ENCODE peak calls at places on chromosomes 1 and 21, in four cellular contexts. One of them, this sample, is unnamed.

GRCh38 chr1:98792123-98792522 is 130.6 kb downstream of the SNX7 start:
- ATAC-seq in left cardiac atrium: no peak
- ATAC-seq in heart right ventricle: no peak
- ATAC-seq in activated CD8-positive, alpha-beta T cell treated with anti-CD3 and anti-CD28 coated beads for 36 hours: no peak
- ATAC-seq in this sample: no peak

GRCh38 chr1:89070509-89070908 is 5.5 kb upstream of the GBP1 start:
- ATAC-seq in left cardiac atrium: no peak
- ATAC-seq in heart right ventricle: peak
- ATAC-seq in activated CD8-positive, alpha-beta T cell treated with anti-CD3 and anti-CD28 coated beads for 36 hours: peak
- ATAC-seq in this sample: no peak

GRCh38 chr1:15803380-15803779 is 4.1 kb downstream of the UQCRHL start:
- ATAC-seq in left cardiac atrium: no peak
- ATAC-seq in heart right ventricle: no peak
- ATAC-seq in activated CD8-positive, alpha-beta T cell treated with anti-CD3 and anti-CD28 coated beads for 36 hours: peak
- ATAC-seq in this sample: peak

GRCh38 chr1:17686258-17686657 is 68.9 kb upstream of the ACTL8 start:
- ATAC-seq in left cardiac atrium: no peak
- ATAC-seq in heart right ventricle: no peak
- ATAC-seq in activated CD8-positive, alpha-beta T cell treated with anti-CD3 and anti-CD28 coated beads for 36 hours: no peak
- ATAC-seq in this sample: no peak

GRCh38 chr1:198929961-198930599 is 291.2 kb downstream of the PTPRC start:
- ATAC-seq in left cardiac atrium: peak
- ATAC-seq in heart right ventricle: peak
- ATAC-seq in activated CD8-positive, alpha-beta T cell treated with anti-CD3 and anti-CD28 coated beads for 36 hours: peak
- ATAC-seq in this sample: no peak

GRCh38 chr1:18820791-18821641 is 38.4 kb downstream of the TAS1R2 start:
- ATAC-seq in left cardiac atrium: peak
- ATAC-seq in heart right ventricle: peak
- ATAC-seq in activated CD8-positive, alpha-beta T cell treated with anti-CD3 and anti-CD28 coated beads for 36 hours: peak
- ATAC-seq in this sample: no peak

GRCh38 chr1:182251561-182251960 is 140.0 kb downstream of the GLUL start:
- ATAC-seq in left cardiac atrium: no peak
- ATAC-seq in heart right ventricle: no peak
- ATAC-seq in activated CD8-positive, alpha-beta T cell treated with anti-CD3 and anti-CD28 coated beads for 36 hours: no peak
- ATAC-seq in this sample: no peak

GRCh38 chr1:172845371-172845770 is 186.5 kb downstream of the FASLG start:
- ATAC-seq in left cardiac atrium: no peak
- ATAC-seq in heart right ventricle: no peak
- ATAC-seq in activated CD8-positive, alpha-beta T cell treated with anti-CD3 and anti-CD28 coated beads for 36 hours: peak
- ATAC-seq in this sample: peak

GRCh38 chr21:41229527-41230248 is 61.7 kb downstream of the BACE2 start:
- ATAC-seq in left cardiac atrium: no peak
- ATAC-seq in heart right ventricle: no peak
- ATAC-seq in activated CD8-positive, alpha-beta T cell treated with anti-CD3 and anti-CD28 coated beads for 36 hours: no peak
- ATAC-seq in this sample: peak

GRCh38 chr1:8503842-8504241 is 185.9 kb downstream of the SLC45A1 start:
- ATAC-seq in left cardiac atrium: no peak
- ATAC-seq in heart right ventricle: no peak
- ATAC-seq in activated CD8-positive, alpha-beta T cell treated with anti-CD3 and anti-CD28 coated beads for 36 hours: no peak
- ATAC-seq in this sample: no peak

GRCh38 chr21:35779167-35779566 is 281.2 kb downstream of the SETD4 start:
- ATAC-seq in left cardiac atrium: no peak
- ATAC-seq in heart right ventricle: no peak
- ATAC-seq in activated CD8-positive, alpha-beta T cell treated with anti-CD3 and anti-CD28 coated beads for 36 hours: no peak
- ATAC-seq in this sample: no peak

GRCh38 chr1:31744165-31744888 is 19.8 kb downstream of the ADGRB2 start:
- ATAC-seq in left cardiac atrium: no peak
- ATAC-seq in heart right ventricle: no peak
- ATAC-seq in activated CD8-positive, alpha-beta T cell treated with anti-CD3 and anti-CD28 coated beads for 36 hours: no peak
- ATAC-seq in this sample: peak

GRCh38 chr21:42233067-42233981 is 14.4 kb downstream of the ABCG1 start:
- ATAC-seq in left cardiac atrium: peak
- ATAC-seq in heart right ventricle: peak
- ATAC-seq in activated CD8-positive, alpha-beta T cell treated with anti-CD3 and anti-CD28 coated beads for 36 hours: peak
- ATAC-seq in this sample: peak

GRCh38 chr1:53869454-53870117 is 20.0 kb downstream of the YIPF1 start:
- ATAC-seq in left cardiac atrium: no peak
- ATAC-seq in heart right ventricle: no peak
- ATAC-seq in activated CD8-positive, alpha-beta T cell treated with anti-CD3 and anti-CD28 coated beads for 36 hours: no peak
- ATAC-seq in this sample: peak

GRCh38 chr1:15739745-15740144 is 2.6 kb upstream of the TMEM82 start:
- ATAC-seq in left cardiac atrium: no peak
- ATAC-seq in heart right ventricle: no peak
- ATAC-seq in activated CD8-positive, alpha-beta T cell treated with anti-CD3 and anti-CD28 coated beads for 36 hours: no peak
- ATAC-seq in this sample: no peak

GRCh38 chr1:201316556-201316955 is 33.2 kb downstream of the PKP1 start:
- ATAC-seq in left cardiac atrium: no peak
- ATAC-seq in heart right ventricle: no peak
- ATAC-seq in activated CD8-positive, alpha-beta T cell treated with anti-CD3 and anti-CD28 coated beads for 36 hours: no peak
- ATAC-seq in this sample: no peak

GRCh38 chr1:94807742-94808491 is 12.2 kb upstream of the SLC44A3 start:
- ATAC-seq in left cardiac atrium: no peak
- ATAC-seq in heart right ventricle: no peak
- ATAC-seq in activated CD8-positive, alpha-beta T cell treated with anti-CD3 and anti-CD28 coated beads for 36 hours: no peak
- ATAC-seq in this sample: no peak

GRCh38 chr1:1106510-1107221 is 9.2 kb downstream of the C1orf159 start:
- ATAC-seq in left cardiac atrium: no peak
- ATAC-seq in heart right ventricle: no peak
- ATAC-seq in activated CD8-positive, alpha-beta T cell treated with anti-CD3 and anti-CD28 coated beads for 36 hours: no peak
- ATAC-seq in this sample: peak

GRCh38 chr1:201503397-201504176 is 3.3 kb downstream of the CSRP1 start:
- ATAC-seq in left cardiac atrium: peak
- ATAC-seq in heart right ventricle: peak
- ATAC-seq in activated CD8-positive, alpha-beta T cell treated with anti-CD3 and anti-CD28 coated beads for 36 hours: no peak
- ATAC-seq in this sample: no peak

GRCh38 chr1:67148516-67149178 is 13.9 kb upstream of the C1orf141 start:
- ATAC-seq in left cardiac atrium: peak
- ATAC-seq in heart right ventricle: no peak
- ATAC-seq in activated CD8-positive, alpha-beta T cell treated with anti-CD3 and anti-CD28 coated beads for 36 hours: peak
- ATAC-seq in this sample: peak

GRCh38 chr1:23483327-23484252 is at the start of gene ASAP3:
- ATAC-seq in left cardiac atrium: peak
- ATAC-seq in heart right ventricle: peak
- ATAC-seq in activated CD8-positive, alpha-beta T cell treated with anti-CD3 and anti-CD28 coated beads for 36 hours: peak
- ATAC-seq in this sample: peak

GRCh38 chr1:168767885-168768584 is 39.0 kb upstream of the DPT start:
- ATAC-seq in left cardiac atrium: peak
- ATAC-seq in heart right ventricle: peak
- ATAC-seq in activated CD8-positive, alpha-beta T cell treated with anti-CD3 and anti-CD28 coated beads for 36 hours: no peak
- ATAC-seq in this sample: no peak

GRCh38 chr1:68800182-68800581 is 303.3 kb upstream of the DEPDC1 start:
- ATAC-seq in left cardiac atrium: no peak
- ATAC-seq in heart right ventricle: no peak
- ATAC-seq in activated CD8-positive, alpha-beta T cell treated with anti-CD3 and anti-CD28 coated beads for 36 hours: no peak
- ATAC-seq in this sample: no peak

GRCh38 chr21:45265721-45266517 is 21.8 kb downstream of the POFUT2 start:
- ATAC-seq in left cardiac atrium: no peak
- ATAC-seq in heart right ventricle: no peak
- ATAC-seq in activated CD8-positive, alpha-beta T cell treated with anti-CD3 and anti-CD28 coated beads for 36 hours: no peak
- ATAC-seq in this sample: no peak

GRCh38 chr1:74693473-74693872 is 19.9 kb upstream of the ERICH3 start:
- ATAC-seq in left cardiac atrium: no peak
- ATAC-seq in heart right ventricle: no peak
- ATAC-seq in activated CD8-positive, alpha-beta T cell treated with anti-CD3 and anti-CD28 coated beads for 36 hours: no peak
- ATAC-seq in this sample: no peak

GRCh38 chr1:226787071-226787470 is 48.0 kb upstream of the ITPKB start:
- ATAC-seq in left cardiac atrium: no peak
- ATAC-seq in heart right ventricle: no peak
- ATAC-seq in activated CD8-positive, alpha-beta T cell treated with anti-CD3 and anti-CD28 coated beads for 36 hours: no peak
- ATAC-seq in this sample: no peak

GRCh38 chr1:91687452-91687851 is 186.8 kb downstream of the CDC7 start:
- ATAC-seq in left cardiac atrium: no peak
- ATAC-seq in heart right ventricle: no peak
- ATAC-seq in activated CD8-positive, alpha-beta T cell treated with anti-CD3 and anti-CD28 coated beads for 36 hours: no peak
- ATAC-seq in this sample: no peak

GRCh38 chr1:234845836-234846235 is 235.9 kb upstream of the IRF2BP2 start:
- ATAC-seq in left cardiac atrium: no peak
- ATAC-seq in heart right ventricle: no peak
- ATAC-seq in activated CD8-positive, alpha-beta T cell treated with anti-CD3 and anti-CD28 coated beads for 36 hours: no peak
- ATAC-seq in this sample: no peak

GRCh38 chr1:59292557-59292956 is 4.3 kb upstream of the FGGY start:
- ATAC-seq in left cardiac atrium: peak
- ATAC-seq in heart right ventricle: no peak
- ATAC-seq in activated CD8-positive, alpha-beta T cell treated with anti-CD3 and anti-CD28 coated beads for 36 hours: no peak
- ATAC-seq in this sample: peak

GRCh38 chr1:218711884-218712674 is 366.9 kb downstream of the TGFB2 start:
- ATAC-seq in left cardiac atrium: peak
- ATAC-seq in heart right ventricle: no peak
- ATAC-seq in activated CD8-positive, alpha-beta T cell treated with anti-CD3 and anti-CD28 coated beads for 36 hours: no peak
- ATAC-seq in this sample: no peak

GRCh38 chr1:192476802-192477298 is 98.7 kb upstream of the RGS1 start:
- ATAC-seq in left cardiac atrium: peak
- ATAC-seq in heart right ventricle: peak
- ATAC-seq in activated CD8-positive, alpha-beta T cell treated with anti-CD3 and anti-CD28 coated beads for 36 hours: peak
- ATAC-seq in this sample: peak

GRCh38 chr21:44579833-44580144 is 615 bp downstream of the KRTAP10-5 start:
- ATAC-seq in left cardiac atrium: no peak
- ATAC-seq in heart right ventricle: no peak
- ATAC-seq in activated CD8-positive, alpha-beta T cell treated with anti-CD3 and anti-CD28 coated beads for 36 hours: no peak
- ATAC-seq in this sample: no peak

GRCh38 chr21:36852864-36853263 is 113.6 kb downstream of the HLCS start:
- ATAC-seq in left cardiac atrium: no peak
- ATAC-seq in heart right ventricle: no peak
- ATAC-seq in activated CD8-positive, alpha-beta T cell treated with anti-CD3 and anti-CD28 coated beads for 36 hours: no peak
- ATAC-seq in this sample: no peak

GRCh38 chr1:222928212-222928611 is 113.4 kb downstream of the DISP1 start:
- ATAC-seq in left cardiac atrium: peak
- ATAC-seq in heart right ventricle: peak
- ATAC-seq in activated CD8-positive, alpha-beta T cell treated with anti-CD3 and anti-CD28 coated beads for 36 hours: no peak
- ATAC-seq in this sample: no peak

GRCh38 chr1:85102479-85102878 is 54.2 kb upstream of the MCOLN3 start:
- ATAC-seq in left cardiac atrium: no peak
- ATAC-seq in heart right ventricle: no peak
- ATAC-seq in activated CD8-positive, alpha-beta T cell treated with anti-CD3 and anti-CD28 coated beads for 36 hours: no peak
- ATAC-seq in this sample: no peak

GRCh38 chr1:168360151-168360550 is 79.5 kb downstream of the TBX19 start:
- ATAC-seq in left cardiac atrium: peak
- ATAC-seq in heart right ventricle: no peak
- ATAC-seq in activated CD8-positive, alpha-beta T cell treated with anti-CD3 and anti-CD28 coated beads for 36 hours: peak
- ATAC-seq in this sample: no peak